ENCODE peak calls at places on chromosomes 13 and 19, in nine cellular contexts. R, B, K, D, X, U, O, H and Y are unnamed samples.

GRCh38 chr13:39787086-39787487 is 131.6 kb downstream of the COG6 start:
- DNase-seq in H (no peak), U (no peak), R (no peak), K (no peak), O (no peak), D (no peak), X (no peak), B (no peak), Y (no peak)

GRCh38 chr19:40110570-40110969 is 19.8 kb upstream of the ZNF780A start:
- DNase-seq in U (no peak), R (no peak), K (no peak), O (no peak), D (no peak), X (no peak), B (no peak), H (no peak), Y (no peak)

GRCh38 chr19:40365613-40366401 is 17.3 kb downstream of the PLD3 start:
- DNase-seq in R (peak; percentile 98), U (no peak), H (no peak), K (peak; percentile 96), X (no peak), B (peak; percentile 74), D (no peak), O (peak; percentile 49), Y (peak; percentile 69)

GRCh38 chr13:98697833-98698232 is 54.6 kb downstream of the SLC15A1 start:
- DNase-seq in D (no peak), R (no peak), X (no peak), B (no peak), H (no peak), U (no peak), O (no peak), K (no peak), Y (no peak)

GRCh38 chr19:30447276-30447870 is 75.2 kb downstream of the ZNF536 start:
- DNase-seq in O (no peak), D (no peak), H (no peak), K (no peak), B (no peak), U (no peak), R (no peak), X (no peak), Y (peak; percentile 34)

GRCh38 chr19:6464070-6464873 is at the start of gene CRB3:
- DNase-seq in H (no peak), K (peak; percentile 95), X (peak; percentile 93), R (no peak), O (peak; percentile 99), B (no peak), U (no peak), D (peak; percentile 68), Y (peak; percentile 96)

GRCh38 chr19:12873891-12874745 is 7.1 kb downstream of the DNASE2 start:
- DNase-seq in D (no peak), R (no peak), K (peak; percentile 86), X (no peak), O (no peak), B (no peak), H (no peak), U (no peak), Y (no peak)

GRCh38 chr13:109160887-109161669 is 531.7 kb downstream of the MYO16 start:
- DNase-seq in H (no peak), D (no peak), R (no peak), O (no peak), U (no peak), X (no peak), B (no peak), K (no peak), Y (no peak)

GRCh38 chr13:45851171-45851889 is at the start of gene SIAH3:
- DNase-seq in O (peak; percentile 12), K (peak; percentile 55), U (no peak), D (peak; percentile 18), R (no peak), B (no peak), X (no peak), H (no peak), Y (no peak)

GRCh38 chr19:23283925-23284324 is 33.7 kb upstream of the ZNF724 start:
- DNase-seq in U (no peak), X (no peak), H (no peak), B (peak; percentile 26), O (peak; percentile 76), D (peak; percentile 61), R (peak; percentile 23), K (no peak), Y (peak; percentile 39)

GRCh38 chr19:18650468-18651001 is 13.7 kb downstream of the KLHL26 start:
- DNase-seq in X (no peak), U (no peak), H (no peak), D (no peak), R (peak; percentile 62), K (peak; percentile 85), B (peak; percentile 85), O (peak; percentile 42), Y (peak; percentile 53)

GRCh38 chr13:29758591-29759114 is 91.8 kb downstream of the UBL3 start:
- DNase-seq in D (peak; percentile 55), U (no peak), B (no peak), R (no peak), H (no peak), O (peak; percentile 25), X (no peak), K (no peak), Y (no peak)

GRCh38 chr19:56690668-56691067 is 19.1 kb upstream of the ZNF835 start:
- DNase-seq in U (no peak), D (no peak), K (no peak), X (no peak), H (no peak), B (no peak), O (no peak), R (no peak), Y (no peak)

GRCh38 chr13:63636231-63636993 is 2220.8 kb upstream of the PCDH20 start:
- DNase-seq in X (no peak), U (no peak), B (no peak), K (no peak), R (no peak), D (no peak), O (peak; percentile 5), H (no peak), Y (no peak)

GRCh38 chr13:50892162-50892944 is 17.2 kb upstream of the RNASEH2B start:
- DNase-seq in B (no peak), O (no peak), D (peak; percentile 84), X (no peak), R (no peak), K (no peak), U (no peak), H (no peak), Y (no peak)

GRCh38 chr19:10508707-10509106 is 5.6 kb upstream of the KEAP1 start:
- DNase-seq in U (no peak), K (no peak), R (no peak), B (no peak), D (no peak), O (no peak), X (no peak), H (no peak), Y (no peak)

GRCh38 chr19:42023121-42023942 is 29.3 kb upstream of the ATP1A3 start:
- DNase-seq in H (no peak), B (no peak), K (peak; percentile 70), R (peak; percentile 64), D (no peak), O (no peak), X (no peak), U (no peak), Y (no peak)

DNA sequence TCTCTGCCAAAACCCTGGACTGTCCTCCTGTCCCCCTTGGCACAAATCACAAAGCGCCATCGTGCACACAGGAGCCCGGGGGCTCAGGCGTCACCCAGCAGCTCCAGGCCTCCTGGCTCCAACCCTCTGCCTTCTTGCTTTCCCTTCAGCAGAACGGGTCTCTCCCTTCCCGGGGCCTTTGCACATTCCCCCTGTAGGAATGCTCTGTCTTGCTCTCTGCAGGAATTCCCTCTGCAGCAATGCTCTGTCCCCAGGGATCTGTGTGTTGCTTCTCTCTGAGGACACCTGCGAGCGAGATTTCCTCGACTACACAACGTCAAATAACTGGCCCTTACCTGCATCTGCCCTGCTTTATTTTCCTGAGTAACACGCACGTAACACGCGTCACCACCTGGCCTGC is 13.3 kb upstream of the RASA3 start:
- DNase-seq in R (no peak), O (no peak), U (no peak), B (no peak), X (peak; percentile 28), D (no peak), K (no peak), H (no peak), Y (no peak)
- H3K4me3 ChIP-seq in R (no peak overlapping the region), O (no peak overlapping the region), U (no peak overlapping the region), B (no peak overlapping the region), X (no peak overlapping the region), D (no peak overlapping the region), K (no peak overlapping the region), H (no peak overlapping the region), Y (no peak overlapping the region)

DNA sequence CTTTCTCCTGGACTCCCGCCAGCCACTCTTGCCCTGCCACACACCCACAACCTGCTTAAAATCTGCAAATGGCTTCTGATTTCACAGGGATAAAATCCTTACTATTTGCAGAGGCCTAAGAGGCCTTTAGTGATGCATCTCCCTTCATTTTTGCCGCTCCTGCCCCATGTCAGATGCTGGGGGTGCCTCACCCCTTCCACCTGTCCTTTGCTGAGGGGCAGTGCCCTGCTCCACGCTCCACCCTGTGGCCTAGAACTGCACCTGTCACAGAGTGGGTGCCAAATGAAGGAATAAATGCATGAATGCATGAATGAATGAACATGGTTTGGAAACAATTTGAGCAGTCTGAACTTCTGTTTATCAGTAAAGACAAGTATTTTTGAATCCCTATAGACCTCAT is 34.1 kb upstream of the UQCRFS1 start:
- DNase-seq in R (no peak), K (no peak), O (no peak), U (no peak), B (no peak), H (no peak), X (no peak), D (no peak), Y (no peak)
- TF ChIP-seq CTCF in R (no peak), K (no peak), O (no peak), U (no peak), B (no peak), H (no peak), X (no peak), D (no peak), Y (no peak)

GRCh38 chr13:110712081-110712848 is 1.2 kb upstream of the ING1 start:
- DNase-seq in U (no peak), B (peak; percentile 85), D (peak; percentile 86), H (peak; percentile 67), O (peak; percentile 88), K (peak; percentile 98), X (peak; percentile 88), R (peak; percentile 76), Y (peak; percentile 85)
- TF ChIP-seq POLR2A in U (no peak), B (peak; percentile 72), D (peak; percentile 95), H (no peak), O (peak; percentile 68), K (no peak), X (peak; percentile 90), R (peak; percentile 89), Y (peak; percentile 47)

DNA sequence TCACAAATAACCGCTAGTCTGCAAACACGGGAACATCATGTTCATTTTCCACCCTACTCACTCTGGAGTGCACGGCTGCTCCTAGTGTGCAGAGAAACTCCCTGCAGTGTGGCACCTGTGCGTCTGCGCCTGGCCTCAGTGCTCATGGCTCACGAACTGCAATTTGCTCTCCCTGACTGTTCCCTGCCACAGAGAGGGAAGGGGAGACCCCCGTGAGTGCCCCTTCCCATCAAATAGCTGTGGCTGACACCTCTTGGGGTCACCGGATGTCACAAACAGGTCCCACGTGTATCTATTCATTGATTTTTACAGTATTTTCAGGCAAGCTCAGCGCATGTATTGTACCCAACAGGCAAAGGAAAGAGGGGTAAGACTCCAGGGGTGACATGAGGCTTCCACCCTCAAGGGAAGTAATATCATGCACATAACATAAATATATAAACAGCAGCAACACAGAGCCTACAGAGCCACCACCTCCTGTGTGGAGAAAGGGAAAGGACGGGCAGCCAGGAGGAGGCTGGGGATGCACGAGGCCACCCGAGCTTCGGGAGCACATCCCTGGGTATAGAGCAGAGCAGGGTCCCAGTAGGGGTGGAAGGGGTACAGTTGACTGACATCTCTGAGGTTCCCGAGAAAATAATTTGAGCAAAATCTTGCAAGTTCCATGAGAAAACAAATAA is 140.3 kb upstream of the SOX1 start:
- DNase-seq in X (no peak), K (no peak), B (no peak), R (no peak), O (no peak), D (no peak), H (no peak), U (no peak), Y (no peak)
- H3K4me3 ChIP-seq in X (no peak overlapping the region), K (no peak overlapping the region), B (no peak overlapping the region), R (no peak overlapping the region), O (no peak overlapping the region), D (no peak overlapping the region), H (no peak overlapping the region), U (no peak overlapping the region), Y (no peak overlapping the region)